ENCODE peak calls at places on chromosomes 16 and 17, in five cellular contexts. L, I, M, S and O are unnamed samples.

GRCh38 chr17:73404246-73404645 is 92.4 kb upstream of the CDC42EP4 start:
- DNase-seq in S (no peak), I (no peak), L (no peak), M (no peak), O (no peak)

GRCh38 chr17:39225974-39226683 is 384 bp upstream of the STAC2 start:
- DNase-seq in M (peak; percentile 50), L (peak; percentile 20), I (peak; percentile 91), S (peak; percentile 81), O (no peak)

GRCh38 chr17:76523084-76524037 is 14.1 kb downstream of the CYGB start:
- DNase-seq in I (peak; percentile 74), L (peak; percentile 50), S (peak; percentile 49), M (peak; percentile 59), O (peak; percentile 79)

GRCh38 chr16:13112639-13113038 is 211.2 kb downstream of the SHISA9 start:
- DNase-seq in M (no peak), S (no peak), I (peak; percentile 67), L (no peak), O (no peak)

GRCh38 chr17:44004761-44005526 is 522 bp downstream of the NAGS start:
- DNase-seq in L (no peak), M (no peak), I (no peak), S (no peak), O (peak; percentile 72)

GRCh38 chr16:14001521-14001920 is 69.6 kb upstream of the MRTFB start:
- DNase-seq in S (no peak), L (no peak), M (no peak), I (no peak), O (no peak)

GRCh38 chr17:16215002-16215272 is 397 bp downstream of the NCOR1 start:
- DNase-seq in S (no peak), M (peak; percentile 54), I (no peak), L (no peak), O (peak; percentile 42)

GRCh38 chr17:17724307-17724921 is 43.2 kb downstream of the RAI1 start:
- DNase-seq in M (peak; percentile 79), S (no peak), I (peak; percentile 86), L (peak; percentile 54), O (no peak)

GRCh38 chr17:13638855-13639458 is 37.2 kb upstream of the HS3ST3A1 start:
- DNase-seq in M (peak; percentile 84), I (no peak), L (peak; percentile 23), S (no peak), O (peak; percentile 60)

GRCh38 chr16:74455619-74456289 is 34.5 kb upstream of the CLEC18B start:
- DNase-seq in M (peak; percentile 67), I (no peak), S (no peak), L (peak; percentile 33), O (no peak)

GRCh38 chr17:2841606-2842005 is 45.4 kb downstream of the RAP1GAP2 start:
- DNase-seq in M (peak; percentile 33), I (no peak), S (no peak), L (peak; percentile 67), O (no peak)

GRCh38 chr16:83200005-83200779 is 573.4 kb downstream of the CDH13 start:
- DNase-seq in M (no peak), S (no peak), L (peak; percentile 22), I (no peak), O (no peak)

GRCh38 chr16:30335598-30336474 is 19.3 kb downstream of the CD2BP2 start:
- DNase-seq in L (no peak), I (no peak), S (no peak), M (no peak), O (no peak)

GRCh38 chr17:75504347-75505151 is 10.8 kb downstream of the CASKIN2 start:
- DNase-seq in I (no peak), L (no peak), M (peak; percentile 11), S (no peak), O (peak; percentile 62)

GRCh38 chr16:13332713-13333255 is 431.4 kb downstream of the SHISA9 start:
- DNase-seq in M (no peak), S (no peak), I (no peak), L (no peak), O (no peak)

GRCh38 chr17:77322534-77323412 is 182.0 kb downstream of the SEC14L1 start:
- DNase-seq in S (no peak), I (peak; percentile 33), M (peak; percentile 100), L (peak; percentile 99), O (peak; percentile 94)

DNA sequence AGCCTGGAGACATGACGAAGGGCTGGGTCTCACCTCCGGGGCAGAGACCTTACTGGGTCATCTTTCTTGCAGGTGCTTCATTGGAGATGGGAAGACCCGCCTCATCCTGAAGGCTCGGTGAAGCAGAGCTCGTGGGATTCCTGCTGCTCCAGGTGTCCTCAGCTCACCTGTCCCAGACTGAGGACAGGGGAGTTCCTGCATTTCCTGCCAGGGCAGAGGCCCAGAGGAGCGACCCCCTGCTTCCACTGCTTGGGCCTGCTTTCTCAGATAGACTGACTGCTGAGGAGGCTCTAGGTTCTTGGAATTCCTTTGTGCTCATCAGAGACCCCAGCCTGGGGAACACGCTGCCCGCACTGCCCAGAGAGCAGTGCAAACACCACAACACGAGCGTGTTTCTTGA is 11.6 kb downstream of the AQP8 start:
- DNase-seq in S (no peak), M (no peak), L (no peak), I (no peak), O (no peak)
- H3K14ac ChIP-seq in S (no peak overlapping the region), M (no peak overlapping the region), L (no peak overlapping the region), I (no peak overlapping the region), O (no peak overlapping the region)

DNA sequence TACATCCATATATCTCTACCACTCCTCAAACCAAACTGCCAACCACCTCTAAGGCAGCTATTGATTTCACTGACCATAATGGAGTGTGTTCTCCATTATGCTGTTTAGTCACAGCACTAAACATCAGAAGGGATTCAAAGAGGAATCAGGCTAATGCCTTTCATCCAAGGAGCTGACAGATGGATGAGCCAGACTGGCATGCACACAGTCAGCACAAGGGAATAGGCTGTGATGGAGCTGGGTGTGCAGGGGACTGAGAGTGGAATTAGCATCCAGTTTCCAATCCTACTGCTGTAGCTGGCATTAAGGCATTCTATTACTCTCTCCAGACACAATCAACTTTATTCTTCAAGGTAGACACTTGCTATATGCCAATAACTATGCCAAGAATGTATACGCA is 88.7 kb upstream of the CCL2 start:
- DNase-seq in M (no peak), L (no peak), I (no peak), S (no peak), O (no peak)
- H3K4me3 ChIP-seq in M (no peak overlapping the region), L (no peak overlapping the region), I (no peak overlapping the region), S (no peak overlapping the region), O (no peak overlapping the region)

GRCh38 chr16:8622315-8622656 is 788 bp downstream of the METTL22 start:
- DNase-seq in L (no peak), I (no peak), M (no peak), S (no peak), O (no peak)
- H3K14ac ChIP-seq in L (peak overlapping the region; percentile 92), I (no peak overlapping the region), M (peak overlapping the region; percentile 85), S (no peak overlapping the region), O (peak overlapping the region; percentile 96)

DNA sequence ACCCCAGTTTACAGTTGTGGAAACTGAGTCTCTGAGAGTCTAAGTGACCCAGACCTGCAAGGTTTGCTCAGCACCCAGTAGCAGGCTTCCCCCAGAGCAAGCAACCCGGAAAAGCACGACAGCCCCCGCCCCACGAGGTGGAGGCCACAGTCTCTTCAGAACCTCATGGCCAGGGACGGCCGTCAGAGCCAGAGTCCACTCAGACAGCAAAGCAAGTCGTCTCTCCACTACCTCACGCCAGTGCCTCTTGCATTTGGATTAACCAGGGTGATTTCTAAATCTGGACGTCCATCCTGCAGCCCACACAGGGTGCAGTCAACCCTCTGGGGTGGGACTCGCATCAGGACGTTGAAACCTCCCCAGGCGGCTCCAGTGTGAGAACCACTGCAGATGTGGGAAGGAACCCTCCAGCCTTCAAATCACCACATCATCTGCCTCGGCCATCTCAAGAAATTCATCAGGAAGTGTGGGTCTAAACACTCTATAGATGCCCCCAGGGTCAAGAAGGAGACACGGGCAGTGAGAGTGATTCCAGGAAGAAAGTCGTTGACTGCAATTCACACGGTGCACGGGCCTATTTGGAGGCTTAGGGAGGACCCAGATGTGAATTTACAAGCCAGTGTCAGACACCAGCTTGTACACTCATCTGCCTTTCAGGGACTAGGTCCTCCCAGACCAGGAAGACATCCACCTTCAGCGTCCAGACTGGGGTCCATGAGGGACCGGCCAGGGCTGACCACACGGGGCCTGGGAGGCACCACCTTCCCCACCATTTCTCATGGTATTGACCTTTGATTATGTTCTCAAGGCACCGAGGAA is 20.2 kb upstream of the RBFOX3 start:
- DNase-seq in S (no peak), I (no peak), M (no peak), L (no peak), O (no peak)
- H3K4me3 ChIP-seq in S (no peak overlapping the region), I (no peak overlapping the region), M (no peak overlapping the region), L (no peak overlapping the region), O (no peak overlapping the region)